ENCODE peak calls at places on chromosomes 3 and 15, in five cellular contexts. P is heart left ventricle, C is heart right ventricle, H is fibroblast of lung, E is trophoblast cell. J is an unnamed sample. For H3K27me3, the result is how much of the 10 kb centered on the place peaks cover.

GRCh38 chr15:95684693-95685115 is 645.8 kb upstream of the NR2F2 start:
- DNase-seq in P (no peak), C (no peak), H (peak), E (peak), J (peak)

GRCh38 chr15:67416891-67417290 is 104.0 kb upstream of the C15orf61 start:
- DNase-seq in P (no peak), C (no peak), H (no peak), E (no peak), J (no peak)

GRCh38 chr3:184335291-184335660 is 2.1 kb upstream of the FAM131A start:
- DNase-seq in P (no peak), C (no peak), H (no peak), E (no peak), J (no peak)

GRCh38 chr3:167969554-167969953 is 126.2 kb downstream of the GOLIM4 start:
- DNase-seq in P (no peak), C (no peak), H (no peak), E (no peak), J (no peak)

GRCh38 chr3:171672124-171672523 is 138.2 kb downstream of the PLD1 start:
- DNase-seq in P (no peak), C (no peak), H (no peak), E (peak), J (no peak)

GRCh38 chr3:114929971-114930732 is 216.9 kb downstream of the ZBTB20 start:
- DNase-seq in P (no peak), C (no peak), H (no peak), E (no peak), J (no peak)

GRCh38 chr15:86163771-86164170 is 84.1 kb downstream of the AGBL1 start:
- DNase-seq in P (no peak), C (no peak), H (no peak), E (no peak), J (no peak)

GRCh38 chr3:27659279-27660021 is 62.7 kb downstream of the EOMES start:
- DNase-seq in P (peak), C (peak), H (peak), E (peak), J (no peak)

GRCh38 chr15:40618906-40619305 is 24.9 kb downstream of the KNL1 start:
- DNase-seq in P (no peak), C (no peak), H (no peak), E (no peak), J (peak)

GRCh38 chr3:52277972-52278509 is 408 bp downstream of the WDR82 start:
- DNase-seq in P (peak), C (no peak), H (peak), E (peak), J (peak)

GRCh38 chr3:69082805-69083204 is 1.9 kb upstream of the ARL6IP5 start:
- DNase-seq in P (no peak), C (no peak), H (peak), E (peak), J (no peak)

GRCh38 chr15:74253276-74253921 is 17.3 kb downstream of the CCDC33 start:
- DNase-seq in P (no peak), C (no peak), H (no peak), E (no peak), J (no peak)

GRCh38 chr3:22900296-22900695 is 302.8 kb upstream of the UBE2E2 start:
- DNase-seq in P (no peak), C (no peak), H (no peak), E (peak), J (no peak)

GRCh38 chr15:98967096-98967495 is 40.5 kb downstream of the PGPEP1L start:
- DNase-seq in P (no peak), C (no peak), H (no peak), E (no peak), J (peak)

GRCh38 chr15:30956216-30956803 is 35.1 kb downstream of the MTMR10 start:
- DNase-seq in P (no peak), C (no peak), H (peak), E (peak), J (no peak)

GRCh38 chr3:108152261-108152660 is 61.4 kb upstream of the CD47 start:
- DNase-seq in P (no peak), C (no peak), H (no peak), E (no peak), J (no peak)

GRCh38 chr3:182989566-182989965 is 9.2 kb upstream of the DCUN1D1 start:
- DNase-seq in P (no peak), C (no peak), H (no peak), E (peak), J (peak)

GRCh38 chr3:61789861-61790260 is 228.5 kb downstream of the PTPRG start:
- DNase-seq in P (no peak), C (no peak), H (no peak), E (no peak), J (no peak)

GRCh38 chr3:72449551-72449950 is 398.7 kb downstream of the SHQ1 start:
- DNase-seq in P (no peak), C (no peak), H (no peak), E (peak), J (no peak)

GRCh38 chr3:171561601-171562323 is 101.6 kb upstream of the TNIK start:
- DNase-seq in P (no peak), C (no peak), H (no peak), E (no peak), J (no peak)

GRCh38 chr15:29031502-29032228 is 145.9 kb downstream of the APBA2 start:
- DNase-seq in P (no peak), C (no peak), H (no peak), E (no peak), J (no peak)

GRCh38 chr15:47194718-47195117 is 522.6 kb upstream of the SEMA6D start:
- DNase-seq in P (no peak), C (no peak), H (peak), E (peak), J (peak)

GRCh38 chr3:179425075-179425474 is 26.2 kb downstream of the GNB4 start:
- DNase-seq in P (no peak), C (no peak), H (no peak), E (no peak), J (no peak)

GRCh38 chr3:113668015-113668414 is 28.4 kb downstream of the USF3 start:
- DNase-seq in P (no peak), C (no peak), H (peak), E (no peak), J (no peak)

GRCh38 chr15:78265752-78266224 is 1.4 kb downstream of the DNAJA4 start:
- DNase-seq in P (peak), C (peak), H (peak), E (no peak), J (peak)

GRCh38 chr3:33980252-33980651 is 181.8 kb downstream of the PDCD6IP start:
- DNase-seq in P (no peak), C (no peak), H (peak), E (peak), J (peak)

GRCh38 chr3:197511130-197511529 is 44.6 kb downstream of the BDH1 start:
- DNase-seq in P (no peak), C (no peak), H (no peak), E (no peak), J (no peak)

GRCh38 chr3:58141766-58142345 is 68.9 kb downstream of the DNASE1L3 start:
- DNase-seq in P (no peak), C (no peak), H (no peak), E (no peak), J (no peak)

GRCh38 chr3:79297242-79297641 is 470.6 kb downstream of the ROBO1 start:
- DNase-seq in P (no peak), C (no peak), H (peak), E (peak), J (peak)

GRCh38 chr15:52076889-52077781 is 35.4 kb downstream of the BCL2L10 start:
- DNase-seq in P (no peak), C (no peak), H (peak), E (peak), J (peak)

GRCh38 chr3:42705962-42706585 is 3.5 kb upstream of the HHATL start:
- DNase-seq in P (peak), C (no peak), H (no peak), E (no peak), J (no peak)

GRCh38 chr3:34016925-34017592 is 218.6 kb downstream of the PDCD6IP start:
- DNase-seq in P (no peak), C (no peak), H (no peak), E (no peak), J (peak)

GRCh38 chr3:32430900-32431299 is 39.2 kb downstream of the CMTM7 start:
- DNase-seq in P (no peak), C (no peak), H (no peak), E (no peak), J (no peak)

GRCh38 chr3:129616713-129617112 is 10.2 kb upstream of the PLXND1 start:
- DNase-seq in P (peak), C (peak), H (peak), E (peak), J (no peak)

GRCh38 chr15:100627789-100628395 is 25.5 kb downstream of the ASB7 start:
- DNase-seq in P (peak), C (peak), H (peak), E (peak), J (peak)

GRCh38 chr15:45187894-45188830 is at the start of gene SHF:
- DNase-seq in P (peak), C (peak), H (peak), E (peak), J (no peak)

GRCh38 chr3:189320511-189320910 is 148.7 kb downstream of the TPRG1 start:
- DNase-seq in P (no peak), C (no peak), H (no peak), E (no peak), J (peak)
- H3K27me3 ChIP-seq in P (under half), C (under half), H (under half), E (under half), J (under half)

GRCh38 chr3:45772341-45773035 is 23.8 kb downstream of the SLC6A20 start:
- DNase-seq in P (no peak), C (no peak), H (no peak), E (no peak), J (no peak)

GRCh38 chr3:45771166-45771775 is 25.1 kb downstream of the SLC6A20 start:
- DNase-seq in P (no peak), C (no peak), H (no peak), E (no peak), J (no peak)

GRCh38 chr3:45771831-45772230 is 24.5 kb downstream of the SLC6A20 start:
- DNase-seq in P (no peak), C (no peak), H (no peak), E (no peak), J (no peak)

GRCh38 chr3:45773714-45774449 is 22.5 kb downstream of the SLC6A20 start:
- DNase-seq in P (no peak), C (no peak), H (no peak), E (no peak), J (no peak)

GRCh38 chr3:45773044-45773443 is 23.3 kb downstream of the SLC6A20 start:
- DNase-seq in P (no peak), C (no peak), H (no peak), E (no peak), J (no peak)
- H3K27me3 ChIP-seq in P (under half), C (under half), H (under half), E (under half), J (under half)

GRCh38 chr3:11719406-11720219 is 75.9 kb upstream of the VGLL4 start:
- DNase-seq in P (peak), C (peak), H (peak), E (peak), J (peak)
- H3K27me3 ChIP-seq in P (under half), C (under half), H (under half), E (under half), J (under half)

GRCh38 chr3:127258733-127259132 is 29.1 kb downstream of the PRR20G start:
- DNase-seq in P (no peak), C (no peak), H (no peak), E (no peak), J (no peak)

GRCh38 chr3:127255516-127255915 is 32.3 kb downstream of the PRR20G start:
- DNase-seq in P (no peak), C (no peak), H (no peak), E (no peak), J (no peak)

GRCh38 chr3:127256138-127256537 is 31.7 kb downstream of the PRR20G start:
- DNase-seq in P (no peak), C (no peak), H (no peak), E (no peak), J (no peak)

GRCh38 chr3:127257351-127257750 is 30.5 kb downstream of the PRR20G start:
- DNase-seq in P (no peak), C (no peak), H (no peak), E (no peak), J (no peak)

GRCh38 chr3:127256872-127257271 is 31.0 kb downstream of the PRR20G start:
- DNase-seq in P (no peak), C (no peak), H (no peak), E (no peak), J (no peak)
- H3K27me3 ChIP-seq in P (under half), C (under half), H (under half), E (under half), J (under half)

GRCh38 chr3:186826978-186827857 is 15.3 kb upstream of the ADIPOQ start:
- DNase-seq in P (peak), C (peak), H (peak), E (peak), J (no peak)
- H3K27me3 ChIP-seq in P (half or more), C (under half), H (under half), E (under half), J (half or more)